ENCODE peak calls at places on chromosome 11, in five cellular contexts. P is sigmoid colon, J is HFFc6, F is fibroblast of lung, E is GM12865. G is an unnamed sample.

GRCh38 chr11:12285811-12286222 is 91.6 kb upstream of the PARVA start:
- DNase-seq in J (no peak), E (no peak), F (peak; percentile 72), P (no peak), G (peak; percentile 4)

GRCh38 chr11:92632510-92632909 is 336.9 kb upstream of the MTNR1B start:
- DNase-seq in P (no peak), J (no peak), F (no peak), E (no peak), G (no peak)

GRCh38 chr11:48025983-48026340 is 45.6 kb downstream of the PTPRJ start:
- DNase-seq in J (no peak), E (no peak), F (no peak), P (no peak), G (no peak)

GRCh38 chr11:118338637-118339061 is 3.9 kb downstream of the CD3D start:
- DNase-seq in P (no peak), E (peak; percentile 61), F (no peak), J (no peak), G (peak; percentile 76)

GRCh38 chr11:35487532-35488078 is 37.8 kb downstream of the PAMR1 start:
- DNase-seq in E (no peak), P (no peak), J (peak; percentile 49), F (peak; percentile 69), G (no peak)

GRCh38 chr11:78042858-78043257 is 19.8 kb upstream of the KCTD14 start:
- DNase-seq in P (no peak), F (no peak), J (no peak), E (no peak), G (no peak)

GRCh38 chr11:68759991-68760390 is 8.7 kb upstream of the TESMIN start:
- DNase-seq in F (no peak), J (no peak), E (no peak), P (no peak), G (no peak)

GRCh38 chr11:134538793-134539192 is 126.8 kb upstream of the B3GAT1 start:
- DNase-seq in F (no peak), J (no peak), P (peak; percentile 50), E (no peak), G (no peak)

GRCh38 chr11:112364962-112365481 is 104.4 kb upstream of the PLET1 start:
- DNase-seq in J (peak; percentile 95), E (no peak), P (peak; percentile 85), F (peak; percentile 87), G (no peak)

DNA sequence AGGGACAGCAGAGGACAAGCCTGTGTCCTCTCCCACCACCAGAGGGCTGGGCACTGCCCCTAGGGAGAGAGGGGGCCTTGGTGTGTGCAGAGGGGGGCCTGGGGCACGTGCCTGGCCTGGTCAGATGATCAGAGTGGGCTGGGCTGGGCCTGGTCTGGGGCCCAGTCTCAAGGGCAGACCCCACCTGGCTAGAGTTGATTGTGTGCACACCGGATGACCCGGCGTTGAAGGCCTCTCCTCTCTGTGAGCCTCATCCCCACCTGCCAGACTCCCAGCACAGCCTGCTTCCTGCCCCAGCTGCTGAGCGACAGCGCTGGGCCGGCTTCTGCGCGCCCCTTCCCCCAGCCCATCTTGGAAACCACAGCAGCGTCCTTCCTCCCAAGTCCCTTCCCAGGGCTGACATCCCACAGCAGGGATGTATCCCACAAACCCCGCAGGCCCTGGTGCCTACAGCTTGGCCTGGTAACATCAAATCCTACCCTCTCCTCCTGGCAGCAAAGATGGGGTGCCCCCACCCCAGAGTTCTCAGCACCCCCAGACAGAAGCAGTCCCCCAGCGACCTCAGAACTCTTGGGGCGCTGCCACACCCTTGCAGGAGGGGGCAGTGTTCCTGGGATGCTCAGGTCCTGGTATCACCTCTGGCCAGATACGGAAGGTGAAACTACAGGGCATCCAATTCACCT is 11.1 kb upstream of the TSSC4 start:
- DNase-seq in F (no peak), E (no peak), P (no peak), J (no peak), G (no peak)
- TF ChIP-seq CTCF in F (no peak), E (no peak), P (peak; percentile 13), J (peak; percentile 31), G (no peak)

GRCh38 chr11:65100674-65101350 is 4.8 kb downstream of the VPS51 start:
- DNase-seq in J (no peak), F (no peak), E (no peak), P (no peak), G (no peak)
- TF ChIP-seq CTCF in J (peak; percentile 58), F (no peak), E (peak; percentile 6), P (no peak), G (no peak)

GRCh38 chr11:65013692-65014145 is 241 bp upstream of the ARL2 start:
- DNase-seq in J (peak; percentile 80), E (peak; percentile 96), P (peak; percentile 96), F (peak; percentile 87), G (peak; percentile 95)
- TF ChIP-seq CTCF in J (no peak), E (peak; percentile 27), P (peak; percentile 30), F (peak; percentile 52), G (peak; percentile 85)

DNA sequence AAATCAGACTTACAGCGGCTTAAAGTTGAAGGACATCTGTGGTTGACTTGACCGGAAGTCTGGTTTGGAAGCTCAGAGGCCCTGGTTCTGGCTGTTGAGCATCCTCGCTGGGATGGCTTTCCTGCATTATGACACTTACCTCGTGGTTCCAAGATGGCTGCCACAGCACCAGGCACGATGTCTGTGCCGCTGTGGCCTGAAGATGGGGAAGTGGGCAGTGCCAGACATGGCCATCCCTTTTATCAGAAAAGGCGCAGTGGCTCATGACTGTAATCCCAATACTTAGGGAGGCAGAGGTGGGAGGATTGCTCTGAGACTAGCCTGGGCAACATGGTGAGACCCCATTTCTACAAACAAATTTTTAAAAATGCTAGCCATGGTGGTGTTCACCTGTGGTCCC is 40.5 kb downstream of the CD82 start:
- DNase-seq in J (no peak), E (no peak), P (no peak), F (no peak), G (no peak)
- TF ChIP-seq CTCF in J (no peak), E (no peak), P (no peak), F (no peak), G (no peak)

G was measured in GM13976.